ENCODE peak calls at places on chromosomes 1 and 21, in four cellular contexts. K is hepatic stellate cell, C is amniotic stem cell, Q is GF-D8. B is an unnamed sample.

GRCh38 chr1:1185101-1185765 is 11.6 kb downstream of the TTLL10 start:
- DNase-seq in C (no peak), K (no peak), Q (no peak), B (no peak)

GRCh38 chr1:235888119-235888643 is 21.5 kb upstream of the LYST start:
- DNase-seq in Q (no peak), K (no peak), C (no peak), B (no peak)

GRCh38 chr1:201655243-201655642 is 116.3 kb downstream of the NAV1 start:
- DNase-seq in Q (no peak), K (no peak), C (peak; percentile 82), B (peak; percentile 82)

GRCh38 chr21:46202592-46203202 is 18.4 kb upstream of the SPATC1L start:
- DNase-seq in C (no peak), Q (no peak), K (no peak), B (no peak)

GRCh38 chr1:39407889-39408640 is 83.4 kb upstream of the BMP8A start:
- DNase-seq in C (no peak), Q (no peak), K (no peak), B (no peak)

GRCh38 chr1:167322483-167322882 is 101.8 kb downstream of the POU2F1 start:
- DNase-seq in C (no peak), Q (no peak), K (no peak), B (no peak)

GRCh38 chr1:17208546-17208945 is 3.6 kb downstream of the PADI1 start:
- DNase-seq in C (no peak), Q (no peak), K (no peak), B (no peak)

GRCh38 chr1:41661428-41662060 is 177.1 kb upstream of the EDN2 start:
- DNase-seq in K (no peak), C (no peak), Q (no peak), B (peak; percentile 56)

GRCh38 chr1:211476200-211476849 is 15.6 kb downstream of the RD3 start:
- DNase-seq in Q (peak; percentile 20), C (peak; percentile 25), K (peak; percentile 72), B (peak; percentile 84)

GRCh38 chr1:39981957-39982356 is 27.0 kb downstream of the MFSD2A start:
- DNase-seq in K (peak; percentile 69), Q (no peak), C (peak; percentile 50), B (no peak)

GRCh38 chr1:93015590-93015989 is 54.3 kb upstream of the DIPK1A start:
- DNase-seq in C (no peak), K (no peak), Q (no peak), B (peak; percentile 7)

GRCh38 chr1:246108278-246108925 is 398.7 kb downstream of the SMYD3 start:
- DNase-seq in C (no peak), Q (no peak), K (no peak), B (peak; percentile 32)

GRCh38 chr1:53959664-53960250 is 13.6 kb downstream of the LRRC42 start:
- DNase-seq in K (no peak), C (no peak), Q (no peak), B (peak; percentile 27)

GRCh38 chr1:33321178-33321577 is 280 bp upstream of the A3GALT2 start:
- DNase-seq in Q (no peak), C (no peak), K (no peak), B (peak; percentile 2)

GRCh38 chr1:178620584-178621475 is 104.2 kb upstream of the RALGPS2 start:
- DNase-seq in C (no peak), Q (no peak), K (no peak), B (no peak)

GRCh38 chr1:230067871-230068814 is 1.1 kb downstream of the GALNT2 start:
- DNase-seq in Q (no peak), C (no peak), K (peak; percentile 43), B (peak; percentile 54)

GRCh38 chr1:161013591-161014513 is 7.1 kb downstream of the F11R start:
- DNase-seq in C (no peak), K (peak; percentile 57), Q (peak; percentile 99), B (no peak)

GRCh38 chr1:33446590-33446989 is 15.7 kb upstream of the PHC2 start:
- DNase-seq in Q (no peak), C (no peak), K (no peak), B (no peak)

GRCh38 chr1:109191377-109191776 is 22.3 kb upstream of the SARS1 start:
- DNase-seq in C (no peak), K (no peak), Q (no peak), B (no peak)

GRCh38 chr1:44423706-44424546 is 18.9 kb downstream of the RNF220 start:
- DNase-seq in C (no peak), K (no peak), Q (peak; percentile 55), B (no peak)

GRCh38 chr1:46652321-46653100 is 15.7 kb downstream of the ATPAF1 start:
- DNase-seq in K (no peak), C (no peak), Q (no peak), B (no peak)

GRCh38 chr1:2837316-2837715 is 35.8 kb upstream of the TTC34 start:
- DNase-seq in K (no peak), C (no peak), Q (no peak), B (no peak)

GRCh38 chr1:59669752-59670312 is 144.9 kb upstream of the HOOK1 start:
- DNase-seq in C (no peak), Q (no peak), K (peak; percentile 33), B (no peak)

GRCh38 chr21:34020005-34020847 is 53.2 kb upstream of the MRPS6 start:
- DNase-seq in K (no peak), Q (peak; percentile 80), C (no peak), B (peak; percentile 99)

GRCh38 chr1:184905601-184906322 is 68.5 kb downstream of the NIBAN1 start:
- DNase-seq in C (no peak), Q (no peak), K (no peak), B (peak; percentile 96)

GRCh38 chr21:35048706-35049617 is at the start of gene RUNX1:
- DNase-seq in C (no peak), Q (peak; percentile 100), K (peak; percentile 35), B (no peak)

GRCh38 chr1:188599313-188599712 is 1770.6 kb downstream of the PLA2G4A start:
- DNase-seq in C (no peak), Q (no peak), K (no peak), B (peak; percentile 15)

B was measured in NCI-H69.